ENCODE peak calls at places on chromosomes 6 and 20, in four cellular contexts. L is HAP-1, W is neural progenitor cell, U is body of pancreas. F is an unnamed sample. For H3K27me3 and H3K4me1, the result is how much of the 10 kb centered on the place peaks cover.

GRCh38 chr6:14584450-14584849 is 466.9 kb downstream of the CD83 start:
- DNase-seq in W (no peak), U (no peak), L (no peak), F (no peak)

GRCh38 chr6:12064125-12064524 is 52.0 kb downstream of the HIVEP1 start:
- DNase-seq in U (no peak), L (no peak), W (no peak), F (no peak)

GRCh38 chr6:17987576-17988421 is at the start of gene KIF13A:
- DNase-seq in L (peak), U (peak), W (peak), F (no peak)

GRCh38 chr6:158278015-158278414 is 34.2 kb upstream of the TULP4 start:
- DNase-seq in U (no peak), L (no peak), W (no peak), F (no peak)

GRCh38 chr6:157110620-157111019 is 212.7 kb downstream of the TMEM242 start:
- DNase-seq in U (no peak), L (no peak), W (no peak), F (no peak)

GRCh38 chr20:60467078-60467477 is 508.9 kb downstream of the CDH26 start:
- DNase-seq in U (no peak), L (no peak), W (no peak), F (no peak)

GRCh38 chr6:159646731-159647130 is 46.3 kb downstream of the SOD2 start:
- DNase-seq in W (no peak), L (no peak), U (no peak), F (no peak)

GRCh38 chr6:16362819-16363589 is 124.6 kb downstream of the GMPR start:
- DNase-seq in W (no peak), L (no peak), U (no peak), F (no peak)

GRCh38 chr6:111124406-111124805 is 37.1 kb downstream of the SLC16A10 start:
- DNase-seq in W (no peak), U (no peak), L (no peak), F (no peak)

GRCh38 chr6:1226208-1227099 is 85.4 kb upstream of the FOXQ1 start:
- DNase-seq in L (no peak), W (no peak), U (no peak), F (no peak)

GRCh38 chr20:50313223-50313820 is 122.7 kb downstream of the CEBPB start:
- DNase-seq in W (no peak), U (no peak), L (no peak), F (no peak)

GRCh38 chr6:2244261-2245102 is 923 bp downstream of the GMDS start:
- DNase-seq in L (no peak), W (no peak), U (peak), F (no peak)

GRCh38 chr20:49925901-49926454 is 10.2 kb upstream of the RNF114 start:
- DNase-seq in U (no peak), W (no peak), L (no peak), F (no peak)

GRCh38 chr6:168574699-168575195 is 133.8 kb downstream of the SMOC2 start:
- DNase-seq in W (peak), L (no peak), U (peak), F (no peak)

GRCh38 chr6:33860706-33861474 is 57.1 kb upstream of the MLN start:
- DNase-seq in L (no peak), U (peak), W (no peak), F (no peak)

GRCh38 chr6:144265390-144265789 is 19.7 kb upstream of the UTRN start:
- DNase-seq in W (peak), L (peak), U (peak), F (peak)

GRCh38 chr6:7312616-7313504 is at the start of gene SSR1:
- DNase-seq in L (peak), W (peak), U (peak), F (peak)

GRCh38 chr6:119337252-119337651 is 12.3 kb downstream of the MAN1A1 start:
- DNase-seq in U (no peak), W (no peak), L (no peak), F (no peak)

GRCh38 chr20:56778765-56779195 is 149.7 kb downstream of the TFAP2C start:
- DNase-seq in U (no peak), W (peak), L (peak), F (no peak)

GRCh38 chr6:69953491-69953890 is 87.1 kb downstream of the COL19A1 start:
- DNase-seq in L (no peak), W (no peak), U (peak), F (no peak)

GRCh38 chr6:100573169-100573568 is 108.4 kb upstream of the SIM1 start:
- DNase-seq in W (peak), U (no peak), L (peak), F (no peak)

GRCh38 chr6:16697437-16698162 is 63.7 kb downstream of the ATXN1 start:
- DNase-seq in U (no peak), W (no peak), L (peak), F (no peak)

GRCh38 chr6:98833101-98834059 is 994 bp upstream of the POU3F2 start:
- DNase-seq in W (peak), L (peak), U (peak), F (no peak)

GRCh38 chr6:11298651-11299420 is 66.4 kb upstream of the NEDD9 start:
- DNase-seq in L (peak), W (peak), U (peak), F (no peak)

GRCh38 chr6:77030929-77031674 is 432.2 kb downstream of the HTR1B start:
- DNase-seq in W (no peak), L (no peak), U (no peak), F (no peak)

GRCh38 chr6:47759364-47759763 is 22.5 kb upstream of the OPN5 start:
- DNase-seq in L (no peak), W (no peak), U (no peak), F (no peak)

GRCh38 chr6:159701413-159701999 is 8.5 kb upstream of the SOD2 start:
- DNase-seq in L (no peak), W (no peak), U (peak), F (no peak)

GRCh38 chr6:16582437-16583150 is 178.7 kb downstream of the ATXN1 start:
- DNase-seq in U (no peak), W (no peak), L (no peak), F (no peak)

GRCh38 chr20:18176318-18176785 is 38.7 kb downstream of the KAT14 start:
- DNase-seq in W (peak), U (no peak), L (no peak), F (peak)

GRCh38 chr6:25137497-25137896 is 141.7 kb upstream of the CARMIL1 start:
- DNase-seq in W (no peak), L (no peak), U (no peak), F (no peak)

GRCh38 chr6:156028310-156029131 is 572.9 kb upstream of the NOX3 start:
- DNase-seq in L (no peak), W (no peak), U (peak), F (no peak)

GRCh38 chr20:41692479-41693135 is 74.4 kb upstream of the CHD6 start:
- DNase-seq in L (peak), W (peak), U (peak), F (peak)

GRCh38 chr6:166618866-166619761 is 7.9 kb downstream of the RPS6KA2 start:
- DNase-seq in W (no peak), U (no peak), L (no peak), F (no peak)

GRCh38 chr20:59515013-59515905 is 89.1 kb upstream of the PHACTR3 start:
- DNase-seq in L (peak), U (peak), W (peak), F (peak)

GRCh38 chr6:125738276-125738675 is 11.2 kb upstream of the HEY2 start:
- DNase-seq in L (no peak), W (no peak), U (no peak), F (no peak)
- H3K27me3 ChIP-seq in L (half or more), W (under half), U (under half), F (under half)

GRCh38 chr20:44219791-44220190 is 9.2 kb upstream of the OSER1 start:
- DNase-seq in W (no peak), U (peak), L (no peak), F (no peak)
- H3K4me1 ChIP-seq in W (under half), U (under half), L (under half), F (under half)

GRCh38 chr6:52663120-52663934 is 7.6 kb upstream of the TMEM14A start:
- DNase-seq in L (peak), W (peak), U (peak), F (peak)

GRCh38 chr6:52662031-52662430 is 8.9 kb upstream of the TMEM14A start:
- DNase-seq in W (no peak), U (no peak), L (no peak), F (no peak)

GRCh38 chr6:52664185-52664990 is 6.5 kb upstream of the TMEM14A start:
- DNase-seq in W (peak), L (peak), U (peak), F (peak)

GRCh38 chr6:52663935-52664184 is 7.1 kb upstream of the TMEM14A start:
- DNase-seq in W (no peak), U (no peak), L (no peak), F (no peak)

DNA sequence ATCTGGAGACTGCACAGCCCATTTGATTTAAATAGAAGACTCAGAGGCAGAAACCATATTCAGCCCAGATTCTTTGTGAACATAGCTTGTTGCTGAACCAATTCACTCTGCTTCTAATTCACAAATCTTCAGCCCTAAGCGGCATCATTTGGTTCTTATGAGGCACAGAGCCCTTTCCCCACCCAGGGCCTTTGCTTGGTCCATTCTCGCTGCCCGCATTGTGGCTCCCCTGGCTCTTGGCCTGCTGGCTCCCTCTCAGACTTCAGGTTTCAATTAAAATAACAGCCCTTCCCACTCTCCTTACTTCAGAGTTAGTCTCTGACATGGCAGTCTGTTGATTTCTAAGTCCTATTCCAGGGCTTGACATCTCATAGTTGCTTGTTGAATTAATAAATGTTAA is 9.4 kb upstream of the TMEM14A start:
- DNase-seq in L (no peak), U (no peak), W (no peak), F (no peak)
- H3K27me3 ChIP-seq in L (under half), U (under half), W (under half), F (under half)

DNA sequence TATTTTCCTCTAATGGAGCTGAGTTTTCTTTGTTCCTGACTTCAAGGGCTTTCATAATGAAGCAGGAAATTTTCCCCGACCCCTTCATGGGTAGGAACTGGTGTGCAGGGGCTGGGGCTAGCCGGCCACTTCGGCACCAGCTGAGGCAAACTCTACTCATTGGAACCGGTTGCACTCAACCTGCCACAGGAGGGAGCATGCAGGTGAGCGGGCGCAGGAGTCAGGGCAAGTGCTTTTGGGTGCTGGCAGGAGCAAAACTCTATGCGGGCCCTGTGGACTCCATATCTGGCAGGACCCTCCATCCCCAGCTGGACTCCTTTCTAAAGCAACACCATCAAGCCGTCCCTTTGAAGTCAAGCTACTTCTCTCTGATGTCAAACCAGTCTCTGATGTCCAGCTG is 244.2 kb downstream of the EPM2A start:
- DNase-seq in U (no peak), L (no peak), W (no peak), F (no peak)
- H3K4me1 ChIP-seq in U (under half), L (under half), W (under half), F (under half)

GRCh38 chr6:124903797-124904196 is 58.4 kb upstream of the RNF217 start:
- DNase-seq in W (no peak), L (no peak), U (no peak), F (no peak)

DNA sequence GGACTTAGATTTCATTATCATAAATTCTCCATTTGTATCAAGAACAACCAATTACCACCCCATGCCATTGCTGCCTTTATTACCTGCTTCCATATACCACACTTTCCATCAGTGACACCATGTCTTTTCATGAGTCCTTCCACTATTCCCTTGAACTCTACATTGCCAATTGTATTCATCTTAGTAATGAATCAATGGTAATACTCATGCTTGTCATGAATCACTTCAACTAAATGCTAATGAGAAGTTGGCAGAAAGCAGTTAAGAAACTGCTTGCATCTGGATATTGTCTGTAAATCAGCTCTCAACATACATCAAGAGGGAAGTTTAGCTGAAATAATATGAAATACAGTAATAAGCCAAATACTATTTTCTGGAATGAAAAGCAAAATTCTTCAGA is 61.1 kb upstream of the RNF217 start:
- DNase-seq in U (no peak), L (no peak), W (no peak), F (no peak)
- H3K27me3 ChIP-seq in U (under half), L (under half), W (under half), F (under half)

GRCh38 chr20:35883341-35883777 is 70.9 kb downstream of the SCAND1 start:
- DNase-seq in L (no peak), W (no peak), U (no peak), F (no peak)
- H3K4me1 ChIP-seq in L (under half), W (under half), U (under half), F (under half)

GRCh38 chr6:87779542-87779941 is 77.5 kb upstream of the AKIRIN2 start:
- DNase-seq in L (no peak), U (no peak), W (no peak), F (no peak)
- H3K27me3 ChIP-seq in L (under half), U (under half), W (under half), F (under half)

GRCh38 chr20:32206383-32207210 is 946 bp downstream of the PLAGL2 start:
- DNase-seq in W (peak), L (no peak), U (no peak), F (no peak)
- H3K4me1 ChIP-seq in W (under half), L (under half), U (half or more), F (under half)

DNA sequence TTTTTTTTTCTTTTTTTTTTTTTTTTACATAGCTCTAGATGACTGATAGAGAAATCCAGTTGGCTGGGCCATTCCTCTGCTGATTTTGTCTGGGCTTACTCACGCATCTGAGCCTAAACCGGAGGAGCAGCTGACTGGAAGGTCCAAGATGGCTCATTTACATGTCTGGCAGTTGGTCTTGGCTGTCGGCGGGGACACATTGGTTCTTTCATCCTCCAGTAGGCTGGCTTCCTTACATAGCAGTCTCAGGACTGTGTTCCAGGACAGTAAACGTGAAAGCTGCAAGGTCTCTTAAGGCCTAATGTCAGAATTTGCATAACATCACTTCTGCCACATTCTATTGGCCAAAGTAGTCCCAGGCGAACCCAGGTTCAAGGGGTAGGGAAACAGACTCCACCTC is 87.0 kb downstream of the CDH22 start:
- DNase-seq in U (no peak), W (peak), L (no peak), F (no peak)
- H3K27me3 ChIP-seq in U (under half), W (under half), L (under half), F (under half)